ENCODE peak calls at places on chromosomes 2 and 18, in six cellular contexts. M is OCI-LY7, K is GM23248, L is neural progenitor cell, E is MM.1S, N is HCT116. U is an unnamed sample.

GRCh38 chr2:205086689-205087088 is 541.4 kb downstream of the PARD3B start:
- DNase-seq in N (no peak), L (no peak), K (peak), E (no peak), M (no peak), U (no peak)

GRCh38 chr18:12076424-12077140 is 17.1 kb upstream of the ANKRD62 start:
- DNase-seq in L (peak), N (no peak), M (no peak), K (peak), E (peak), U (peak)

GRCh38 chr2:113981404-113982134 is 91.7 kb downstream of the ACTR3 start:
- DNase-seq in K (peak), L (no peak), E (no peak), N (no peak), M (no peak), U (no peak)

GRCh38 chr2:72984172-72984671 is 66.9 kb downstream of the EMX1 start:
- DNase-seq in M (no peak), L (no peak), E (no peak), K (no peak), N (no peak), U (no peak)

GRCh38 chr2:60708630-60709320 is 47.3 kb upstream of the PAPOLG start:
- DNase-seq in K (no peak), E (no peak), L (no peak), N (no peak), M (no peak), U (no peak)

GRCh38 chr2:207311316-207312005 is 145.7 kb upstream of the KLF7 start:
- DNase-seq in L (no peak), N (peak), M (no peak), E (no peak), K (peak), U (peak)

GRCh38 chr2:113276906-113277425 is 1.8 kb downstream of the PAX8 start:
- DNase-seq in M (no peak), E (no peak), N (no peak), L (peak), K (no peak), U (no peak)

GRCh38 chr2:226310081-226310625 is 489.5 kb downstream of the IRS1 start:
- DNase-seq in K (peak), E (no peak), N (no peak), M (no peak), L (no peak), U (no peak)

GRCh38 chr2:68279691-68280090 is 27.4 kb upstream of the PPP3R1 start:
- DNase-seq in N (no peak), L (no peak), K (no peak), M (no peak), E (no peak), U (no peak)

GRCh38 chr2:135916232-135916631 is 40.0 kb upstream of the MCM6 start:
- DNase-seq in N (peak), L (peak), K (peak), E (peak), M (peak), U (peak)

GRCh38 chr18:22221350-22221749 is 52.0 kb downstream of the GATA6 start:
- DNase-seq in E (no peak), K (no peak), M (no peak), L (no peak), N (no peak), U (no peak)

GRCh38 chr18:2337552-2338141 is 233.7 kb downstream of the METTL4 start:
- DNase-seq in N (peak), L (peak), K (peak), E (peak), M (peak), U (no peak)

GRCh38 chr2:10165282-10165681 is 42.7 kb downstream of the RRM2 start:
- DNase-seq in E (no peak), M (no peak), N (no peak), L (no peak), K (no peak), U (no peak)

GRCh38 chr2:160635488-160635887 is 141.9 kb upstream of the RBMS1 start:
- DNase-seq in E (no peak), N (no peak), K (peak), M (no peak), L (no peak), U (no peak)

GRCh38 chr2:27288610-27289009 is 6.4 kb downstream of the TRIM54 start:
- DNase-seq in K (no peak), M (no peak), L (no peak), E (no peak), N (no peak), U (no peak)

GRCh38 chr2:224555823-224556366 is 29.3 kb downstream of the CUL3 start:
- DNase-seq in K (peak), L (no peak), N (no peak), M (no peak), E (no peak), U (no peak)

GRCh38 chr2:215660687-215661086 is 224.8 kb upstream of the FN1 start:
- DNase-seq in N (no peak), E (no peak), K (peak), M (no peak), L (no peak), U (no peak)

GRCh38 chr18:58230438-58231179 is 186.6 kb downstream of the NEDD4L start:
- DNase-seq in N (peak), E (no peak), L (no peak), M (no peak), K (peak), U (peak)

GRCh38 chr2:1677833-1678165 is 66.5 kb downstream of the PXDN start:
- DNase-seq in M (no peak), N (no peak), E (no peak), L (no peak), K (no peak), U (no peak)

GRCh38 chr2:157611726-157612125 is 16.9 kb downstream of the ACVR1C start:
- DNase-seq in E (no peak), M (no peak), L (no peak), N (no peak), K (no peak), U (no peak)

GRCh38 chr18:7822435-7823425 is 255.6 kb downstream of the PTPRM start:
- DNase-seq in N (no peak), M (peak), E (peak), K (no peak), L (peak), U (no peak)

GRCh38 chr2:203470371-203470770 is 64.7 kb downstream of the RAPH1 start:
- DNase-seq in L (peak), M (no peak), E (no peak), N (no peak), K (peak), U (peak)

GRCh38 chr2:43174368-43175186 is 51.8 kb downstream of the ZFP36L2 start:
- DNase-seq in M (peak), E (peak), L (no peak), N (no peak), K (no peak), U (no peak)

GRCh38 chr2:98634406-98635092 is 26.2 kb downstream of the UNC50 start:
- DNase-seq in K (peak), L (peak), E (no peak), N (peak), M (no peak), U (no peak)

GRCh38 chr2:19669126-19669525 is 232.7 kb downstream of the TTC32 start:
- DNase-seq in M (no peak), N (no peak), K (no peak), L (no peak), E (no peak), U (no peak)

GRCh38 chr2:180715044-180715443 is 265.4 kb upstream of the UBE2E3 start:
- DNase-seq in L (no peak), M (no peak), E (no peak), K (no peak), N (no peak), U (no peak)

GRCh38 chr2:188645982-188646381 is 328.2 kb upstream of the COL3A1 start:
- DNase-seq in K (peak), M (no peak), L (no peak), N (no peak), E (no peak), U (no peak)

GRCh38 chr2:140376686-140377085 is 1596.5 kb upstream of the NXPH2 start:
- DNase-seq in N (no peak), K (no peak), M (no peak), E (no peak), L (no peak), U (no peak)

GRCh38 chr2:12430036-12430795 is 286.5 kb upstream of the TRIB2 start:
- DNase-seq in N (no peak), E (no peak), L (no peak), K (peak), M (no peak), U (no peak)

GRCh38 chr2:18454692-18455255 is 105.7 kb downstream of the RDH14 start:
- DNase-seq in M (no peak), L (no peak), E (no peak), K (peak), N (no peak), U (no peak)

GRCh38 chr2:239884875-239885274 is 140.3 kb downstream of the NDUFA10 start:
- DNase-seq in M (no peak), E (no peak), K (peak), L (peak), N (no peak), U (no peak)

GRCh38 chr2:113117594-113118262 is 9.7 kb upstream of the IL1RN start:
- DNase-seq in K (peak), E (no peak), L (no peak), M (no peak), N (no peak), U (peak)

GRCh38 chr2:151367571-151367970 is 10.2 kb downstream of the TNFAIP6 start:
- DNase-seq in K (no peak), E (no peak), N (no peak), M (no peak), L (no peak), U (no peak)

GRCh38 chr18:463442-464310 is 36.8 kb downstream of the COLEC12 start:
- DNase-seq in M (no peak), L (peak), E (no peak), K (peak), N (no peak), U (no peak)

GRCh38 chr2:74910245-74910644 is 48.2 kb upstream of the POLE4 start:
- DNase-seq in N (no peak), E (no peak), M (no peak), L (no peak), K (no peak), U (no peak)
- TF ChIP-seq EZH2phosphoT487 in N (no peak), E (no peak), M (no peak), L (no peak), K (no peak), U (no peak)

DNA sequence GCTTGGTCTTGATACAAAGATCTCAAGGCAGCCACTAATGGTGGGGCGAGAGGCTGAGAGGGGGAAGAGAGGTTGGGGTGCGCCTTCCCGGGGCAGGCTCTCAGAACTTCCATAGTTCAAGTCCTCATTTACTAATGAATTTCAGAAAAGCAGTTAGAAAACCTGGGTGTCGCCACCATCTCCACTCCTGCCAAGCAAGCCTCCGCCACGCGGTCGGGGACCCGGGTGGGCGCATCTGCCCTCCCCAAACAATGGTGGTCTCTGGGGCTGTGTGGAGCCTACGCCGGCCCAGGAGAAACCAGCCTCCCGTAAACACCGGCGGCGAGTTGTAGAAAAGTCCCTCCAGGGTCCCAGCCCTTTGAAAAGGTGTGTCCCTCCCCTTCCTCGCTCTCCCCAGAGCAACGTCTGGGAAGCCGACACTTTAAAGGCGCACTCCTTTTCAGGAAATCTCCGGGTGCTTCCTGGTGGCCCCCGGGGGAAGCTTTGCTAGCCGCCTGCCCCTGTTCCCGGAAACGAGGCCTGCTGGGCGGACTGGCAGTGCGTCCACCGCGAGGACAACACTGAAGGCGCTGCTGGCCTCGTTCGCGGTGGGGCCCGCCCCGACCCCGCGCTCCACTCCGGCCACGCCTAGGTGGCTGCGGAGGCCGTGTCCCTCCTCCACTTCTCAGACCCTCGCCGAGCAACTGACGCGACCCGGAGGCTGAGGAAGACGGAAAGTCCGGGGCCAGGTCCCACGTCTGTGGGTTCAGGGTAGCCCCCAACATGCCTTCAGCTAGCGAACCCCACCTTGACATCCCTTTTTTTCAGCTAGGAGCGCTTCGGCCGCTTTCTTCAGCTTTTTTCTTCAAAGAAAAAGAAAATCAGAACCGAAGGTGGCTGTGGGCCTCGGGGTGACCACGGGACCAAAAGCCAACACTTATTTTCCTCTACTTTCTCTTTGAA is 16.8 kb downstream of the EVX2 start:
- DNase-seq in E (no peak), N (no peak), K (no peak), M (no peak), L (peak), U (no peak)
- H3K4me3 ChIP-seq in E (no peak), N (no peak), K (peak), M (no peak), L (peak), U (no peak)

GRCh38 chr2:193482557-193482956 is 1287.8 kb upstream of the TMEFF2 start:
- DNase-seq in N (no peak), K (no peak), E (peak), M (no peak), L (no peak), U (no peak)
- H2AFZ ChIP-seq in N (no peak), K (no peak), E (no peak), M (no peak), L (no peak), U (no peak)

GRCh38 chr2:16654775-16655456 is 10.7 kb downstream of the CYRIA start:
- DNase-seq in K (no peak), M (peak), E (no peak), N (no peak), L (no peak), U (no peak)

GRCh38 chr2:16653083-16653375 is 12.6 kb downstream of the CYRIA start:
- DNase-seq in L (no peak), N (no peak), M (no peak), K (no peak), E (no peak), U (no peak)

GRCh38 chr2:16650287-16651249 is 15.1 kb downstream of the CYRIA start:
- DNase-seq in N (no peak), M (peak), E (no peak), L (no peak), K (peak), U (no peak)

GRCh38 chr2:16653799-16654198 is 11.8 kb downstream of the CYRIA start:
- DNase-seq in E (no peak), L (no peak), M (no peak), K (no peak), N (no peak), U (no peak)

DNA sequence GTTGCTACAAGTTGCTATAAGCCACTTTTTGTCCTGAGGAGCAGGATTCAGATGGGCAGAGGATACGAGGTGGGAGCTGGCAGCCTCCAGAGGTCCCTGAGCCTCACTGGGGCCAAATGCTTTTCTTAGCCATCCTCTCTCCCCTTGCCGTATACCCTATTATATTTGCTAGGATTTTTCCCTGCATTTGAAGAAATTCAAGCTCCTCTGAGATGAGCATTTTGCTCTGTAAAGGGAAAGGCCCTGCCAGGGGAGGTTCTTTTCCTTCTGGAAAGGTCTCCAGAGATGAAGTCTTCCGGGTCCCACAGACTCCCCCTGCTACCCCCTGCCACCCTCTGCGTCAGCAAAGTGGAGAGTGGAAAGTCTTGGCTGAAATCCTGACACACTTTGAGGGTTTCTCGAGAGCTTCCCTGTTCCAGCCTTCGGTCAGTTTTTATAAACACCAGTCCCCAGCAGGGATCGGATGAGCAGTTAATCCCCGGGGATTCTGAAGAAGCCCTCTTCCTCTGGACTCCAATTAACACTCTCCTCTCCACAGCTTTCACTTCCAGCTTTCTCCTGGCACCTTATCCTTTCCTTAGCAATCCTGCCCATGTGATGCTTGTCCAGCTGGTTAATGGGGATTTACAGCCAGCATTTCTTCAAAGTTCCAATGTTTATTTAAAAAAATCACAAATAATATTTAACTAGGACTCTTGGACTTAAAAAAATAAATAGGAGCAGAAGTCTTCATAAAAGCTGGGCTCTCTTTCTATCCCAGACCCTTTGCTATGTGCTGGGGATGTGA is 13.1 kb downstream of the CYRIA start:
- DNase-seq in M (no peak), L (no peak), E (no peak), K (no peak), N (no peak), U (peak)
- TF ChIP-seq EZH2phosphoT487 in M (no peak), L (no peak), E (no peak), K (no peak), N (no peak), U (no peak)

GRCh38 chr2:108620656-108621055 is 86.4 kb downstream of the LIMS1 start:
- DNase-seq in N (no peak), M (no peak), E (no peak), L (no peak), K (no peak), U (no peak)
- H3K4me3 ChIP-seq in N (no peak), M (peak), E (no peak), L (no peak), K (no peak), U (no peak)